ENCODE peak calls at places on chromosomes 6 and 20, in nine cellular contexts. X, D, S, N, A, K, R, B and V are unnamed samples.
A peak's percentile ranks its signal among the peaks of the same experiment; 100 is the strongest.

GRCh38 chr20:38270869-38271608 is 10.5 kb upstream of the KIAA1755 start:
- DNase-seq in X (no peak), D (no peak), S (peak; percentile 76), N (peak; percentile 97), A (no peak), K (peak; percentile 97), R (no peak), B (no peak), V (peak; percentile 92)

GRCh38 chr6:4809999-4810918 is 34.1 kb downstream of the CDYL start:
- DNase-seq in X (no peak), D (no peak), S (no peak), N (peak; percentile 31), A (no peak), K (no peak), R (no peak), B (no peak), V (peak; percentile 69)

GRCh38 chr6:115272311-115272710 is 788.4 kb downstream of the FRK start:
- DNase-seq in X (no peak), D (no peak), S (no peak), N (no peak), A (no peak), K (no peak), R (no peak), B (no peak), V (no peak)

GRCh38 chr6:146047356-146047755 is 18.5 kb downstream of the GRM1 start:
- DNase-seq in X (no peak), D (no peak), S (no peak), N (no peak), A (no peak), K (no peak), R (no peak), B (no peak), V (no peak)

GRCh38 chr6:72182337-72183246 is 296.2 kb downstream of the RIMS1 start:
- DNase-seq in X (no peak), D (no peak), S (peak; percentile 8), N (peak; percentile 45), A (peak; percentile 30), K (peak; percentile 51), R (no peak), B (peak; percentile 40), V (peak; percentile 81)

GRCh38 chr6:31654574-31655348 is 933 bp upstream of the APOM start:
- DNase-seq in X (no peak), D (no peak), S (no peak), N (no peak), A (no peak), K (no peak), R (no peak), B (no peak), V (no peak)

GRCh38 chr6:107488875-107489635 is 862 bp upstream of the SOBP start:
- DNase-seq in X (peak; percentile 7), D (peak; percentile 68), S (no peak), N (peak; percentile 28), A (peak; percentile 53), K (peak; percentile 93), R (peak; percentile 17), B (peak; percentile 33), V (peak; percentile 65)

GRCh38 chr6:127301199-127301700 is 34.6 kb downstream of the RNF146 start:
- DNase-seq in X (no peak), D (no peak), S (no peak), N (no peak), A (no peak), K (no peak), R (no peak), B (no peak), V (no peak)

GRCh38 chr6:29627762-29628418 is 5.1 kb downstream of the GABBR1 start:
- DNase-seq in X (peak; percentile 39), D (peak; percentile 66), S (peak; percentile 49), N (peak; percentile 48), A (peak; percentile 58), K (peak; percentile 96), R (peak; percentile 34), B (peak; percentile 60), V (peak; percentile 88)

GRCh38 chr6:35607517-35608233 is 81.0 kb downstream of the FKBP5 start:
- DNase-seq in X (no peak), D (no peak), S (no peak), N (no peak), A (no peak), K (no peak), R (no peak), B (no peak), V (no peak)